ENCODE peak calls at places on chromosomes 4 and X, in five cellular contexts. B is EL; J is WERI-Rb-1; S is stomach; E is activated naive CD4-positive, alpha-beta T cell treated with anti-CD3 and anti-CD28 coated beads, Interleukin-2, amount 50 U/mL, for 16 hours. W is an unnamed sample.

GRCh38 chr4:121728066-121728465 is 31.3 kb upstream of the ANXA5 start:
- DNase-seq in B (peak; percentile 90), J (no peak), S (no peak), E (no peak), W (no peak)

GRCh38 chr4:30380404-30380998 is 339.7 kb upstream of the PCDH7 start:
- DNase-seq in B (peak; percentile 48), J (peak; percentile 72), S (peak; percentile 44), E (no peak), W (peak; percentile 32)

GRCh38 chr4:147528054-147528453 is 47.2 kb downstream of the EDNRA start:
- DNase-seq in B (no peak), J (no peak), S (no peak), E (no peak), W (no peak)

GRCh38 chrX:10619311-10620015 is 922 bp downstream of the MID1 start:
- DNase-seq in B (peak; percentile 15), J (no peak), S (no peak), E (no peak), W (no peak)

GRCh38 chr4:173415092-173415491 is 16.2 kb upstream of the SCRG1 start:
- DNase-seq in B (no peak), J (no peak), S (no peak), E (no peak), W (no peak)

GRCh38 chr4:145679520-145679919 is 426 bp upstream of the C4orf51 start:
- DNase-seq in B (peak; percentile 76), J (peak; percentile 32), S (peak; percentile 32), E (no peak), W (peak; percentile 80)

GRCh38 chrX:9644335-9644734 is 121.3 kb downstream of the GPR143 start:
- DNase-seq in B (no peak), J (no peak), S (no peak), E (no peak), W (no peak)

GRCh38 chrX:43560247-43560946 is 95.7 kb upstream of the MAOA start:
- DNase-seq in B (no peak), J (peak; percentile 8), S (no peak), E (no peak), W (no peak)

GRCh38 chr4:126742048-126742447 is 890.7 kb upstream of the INTU start:
- DNase-seq in B (no peak), J (no peak), S (no peak), E (no peak), W (no peak)

GRCh38 chr4:2395038-2395437 is 23.4 kb downstream of the ZFYVE28 start:
- DNase-seq in B (no peak), J (no peak), S (no peak), E (no peak), W (no peak)

GRCh38 chr4:155026715-155027114 is 181.7 kb upstream of the NPY2R start:
- DNase-seq in B (no peak), J (no peak), S (no peak), E (no peak), W (peak; percentile 72)

GRCh38 chr4:8105303-8106100 is 53.1 kb downstream of the ABLIM2 start:
- DNase-seq in B (no peak), J (no peak), S (no peak), E (no peak), W (no peak)

GRCh38 chr4:140754918-140755810 is 1.0 kb downstream of the TBC1D9 start:
- DNase-seq in B (no peak), J (no peak), S (no peak), E (no peak), W (no peak)

GRCh38 chrX:18793601-18794089 is 86.2 kb downstream of the PPEF1 start:
- DNase-seq in B (no peak), J (peak; percentile 90), S (no peak), E (no peak), W (no peak)

GRCh38 chr4:113056318-113056717 is 6.9 kb downstream of the ANK2 start:
- DNase-seq in B (no peak), J (no peak), S (no peak), E (no peak), W (no peak)

GRCh38 chr4:179465131-179465797 is 2023.0 kb upstream of the AGA start:
- DNase-seq in B (no peak), J (no peak), S (no peak), E (no peak), W (no peak)

GRCh38 chr4:112422644-112423043 is 93.3 kb downstream of the NEUROG2 start:
- DNase-seq in B (no peak), J (no peak), S (no peak), E (no peak), W (no peak)

GRCh38 chrX:128457674-128458073 is 405.5 kb upstream of the ACTRT1 start:
- DNase-seq in B (no peak), J (no peak), S (no peak), E (no peak), W (no peak)

GRCh38 chr4:121428721-121429120 is 47.9 kb upstream of the QRFPR start:
- DNase-seq in B (peak; percentile 0), J (no peak), S (no peak), E (no peak), W (peak; percentile 8)

GRCh38 chrX:115449742-115450141 is 111.2 kb upstream of the PLS3 start:
- DNase-seq in B (peak; percentile 26), J (no peak), S (peak; percentile 33), E (no peak), W (no peak)

GRCh38 chr4:80182237-80182866 is 15.0 kb upstream of the PRDM8 start:
- DNase-seq in B (peak; percentile 9), J (no peak), S (no peak), E (no peak), W (no peak)

GRCh38 chr4:173217727-173218126 is 49.1 kb downstream of the GALNT7 start:
- DNase-seq in B (peak; percentile 38), J (no peak), S (no peak), E (no peak), W (no peak)

GRCh38 chr4:21768349-21769310 is 179.9 kb downstream of the KCNIP4 start:
- DNase-seq in B (peak; percentile 53), J (no peak), S (no peak), E (no peak), W (peak; percentile 19)

GRCh38 chr4:40763228-40763716 is 13.5 kb downstream of the NSUN7 start:
- DNase-seq in B (peak; percentile 48), J (no peak), S (no peak), E (peak; percentile 17), W (no peak)

GRCh38 chrX:93874554-93874953 is 200.5 kb downstream of the FAM133A start:
- DNase-seq in B (no peak), J (peak; percentile 11), S (no peak), E (no peak), W (no peak)

GRCh38 chrX:86263526-86263925 is 115.3 kb downstream of the DACH2 start:
- DNase-seq in B (no peak), J (no peak), S (no peak), E (no peak), W (no peak)

GRCh38 chr4:106032851-106033286 is 137.6 kb downstream of the NPNT start:
- DNase-seq in B (peak; percentile 43), J (no peak), S (no peak), E (no peak), W (peak; percentile 90)

GRCh38 chrX:18360867-18361266 is 6.4 kb upstream of the SCML2 start:
- DNase-seq in B (peak; percentile 8), J (no peak), S (no peak), E (no peak), W (no peak)

GRCh38 chr4:98565646-98566403 is 92.6 kb downstream of the TSPAN5 start:
- DNase-seq in B (no peak), J (peak; percentile 48), S (no peak), E (no peak), W (no peak)

GRCh38 chrX:100768679-100769338 is 36.9 kb upstream of the SYTL4 start:
- DNase-seq in B (peak; percentile 64), J (peak; percentile 86), S (peak; percentile 95), E (peak; percentile 81), W (peak; percentile 8)

GRCh38 chrX:109049903-109050302 is 313.5 kb upstream of the IRS4 start:
- DNase-seq in B (no peak), J (no peak), S (no peak), E (no peak), W (no peak)

GRCh38 chrX:118199997-118200396 is 83.4 kb upstream of the KLHL13 start:
- DNase-seq in B (no peak), J (no peak), S (no peak), E (no peak), W (no peak)

GRCh38 chrX:138020941-138021340 is 455.0 kb downstream of the ZIC3 start:
- DNase-seq in B (no peak), J (no peak), S (no peak), E (no peak), W (no peak)

GRCh38 chr4:575281-576141 is 584 bp downstream of the TMEM271 start:
- DNase-seq in B (no peak), J (peak; percentile 44), S (no peak), E (no peak), W (peak; percentile 26)

GRCh38 chr4:2570551-2571222 is 34.2 kb downstream of the FAM193A start:
- DNase-seq in B (no peak), J (no peak), S (no peak), E (peak; percentile 60), W (no peak)

GRCh38 chr4:143346208-143346607 is 9.5 kb downstream of the GAB1 start:
- DNase-seq in B (no peak), J (no peak), S (no peak), E (no peak), W (no peak)

GRCh38 chr4:110830461-110830860 is 207.6 kb upstream of the PITX2 start:
- DNase-seq in B (no peak), J (no peak), S (no peak), E (no peak), W (no peak)

W was measured in retinal pigment epithelial cell.